ENCODE peak calls at places on chromosomes 5 and 9, in nine cellular contexts. One of them, this sample, is unnamed.

GRCh38 chr5:463952-464351 is 21.0 kb downstream of the EXOC3 start:
- DNase-seq in bronchial epithelial cell: no peak
- DNase-seq in AG04449: no peak
- DNase-seq in tibial artery: no peak
- DNase-seq in lung: no peak
- DNase-seq in AG04450: no peak
- DNase-seq in HFF-Myc: no peak
- DNase-seq in fibroblast of mammary gland: no peak
- DNase-seq in BE2C: no peak
- DNase-seq in this sample: peak; percentile 26

GRCh38 chr5:116009806-116010205 is 22.5 kb upstream of the ARL14EPL start:
- DNase-seq in AG04449: no peak
- DNase-seq in BE2C: no peak
- DNase-seq in HFF-Myc: no peak
- DNase-seq in tibial artery: no peak
- DNase-seq in fibroblast of mammary gland: no peak
- DNase-seq in lung: no peak
- DNase-seq in bronchial epithelial cell: no peak
- DNase-seq in AG04450: no peak
- DNase-seq in this sample: no peak

GRCh38 chr5:98825582-98826375 is 52.3 kb downstream of the RGMB start:
- DNase-seq in HFF-Myc: no peak
- DNase-seq in AG04449: no peak
- DNase-seq in fibroblast of mammary gland: no peak
- DNase-seq in BE2C: no peak
- DNase-seq in AG04450: no peak
- DNase-seq in lung: no peak
- DNase-seq in bronchial epithelial cell: no peak
- DNase-seq in tibial artery: no peak
- DNase-seq in this sample: no peak

GRCh38 chr9:124403246-124403645 is 12.0 kb downstream of the PSMB7 start:
- DNase-seq in AG04449: no peak
- DNase-seq in lung: no peak
- DNase-seq in fibroblast of mammary gland: no peak
- DNase-seq in HFF-Myc: no peak
- DNase-seq in BE2C: no peak
- DNase-seq in tibial artery: no peak
- DNase-seq in AG04450: no peak
- DNase-seq in bronchial epithelial cell: no peak
- DNase-seq in this sample: no peak

GRCh38 chr9:81801190-81801589 is 111.8 kb upstream of the TLE1 start:
- DNase-seq in BE2C: no peak
- DNase-seq in AG04449: peak; percentile 29
- DNase-seq in HFF-Myc: no peak
- DNase-seq in AG04450: no peak
- DNase-seq in lung: no peak
- DNase-seq in fibroblast of mammary gland: peak; percentile 38
- DNase-seq in tibial artery: no peak
- DNase-seq in bronchial epithelial cell: peak; percentile 43
- DNase-seq in this sample: no peak

GRCh38 chr9:125337282-125337681 is 75.7 kb downstream of the GAPVD1 start:
- DNase-seq in BE2C: no peak
- DNase-seq in AG04450: no peak
- DNase-seq in HFF-Myc: no peak
- DNase-seq in lung: no peak
- DNase-seq in AG04449: no peak
- DNase-seq in fibroblast of mammary gland: no peak
- DNase-seq in bronchial epithelial cell: no peak
- DNase-seq in tibial artery: no peak
- DNase-seq in this sample: no peak

GRCh38 chr5:4572297-4572696 is 567.8 kb upstream of the ADAMTS16 start:
- DNase-seq in tibial artery: no peak
- DNase-seq in bronchial epithelial cell: peak; percentile 25
- DNase-seq in lung: no peak
- DNase-seq in HFF-Myc: no peak
- DNase-seq in AG04450: no peak
- DNase-seq in AG04449: no peak
- DNase-seq in fibroblast of mammary gland: no peak
- DNase-seq in BE2C: no peak
- DNase-seq in this sample: no peak

GRCh38 chr5:96870094-96871021 is 5.9 kb upstream of the ERAP2 start:
- DNase-seq in BE2C: no peak
- DNase-seq in tibial artery: no peak
- DNase-seq in AG04449: no peak
- DNase-seq in fibroblast of mammary gland: peak; percentile 39
- DNase-seq in bronchial epithelial cell: peak; percentile 65
- DNase-seq in lung: no peak
- DNase-seq in HFF-Myc: no peak
- DNase-seq in AG04450: no peak
- DNase-seq in this sample: peak; percentile 78

GRCh38 chr9:126586236-126586635 is 27.5 kb upstream of the LMX1B start:
- DNase-seq in bronchial epithelial cell: no peak
- DNase-seq in HFF-Myc: no peak
- DNase-seq in AG04450: no peak
- DNase-seq in AG04449: no peak
- DNase-seq in lung: no peak
- DNase-seq in tibial artery: no peak
- DNase-seq in fibroblast of mammary gland: no peak
- DNase-seq in BE2C: no peak
- DNase-seq in this sample: no peak

GRCh38 chr5:24141046-24141445 is 503.7 kb downstream of the CDH10 start:
- DNase-seq in lung: no peak
- DNase-seq in fibroblast of mammary gland: peak; percentile 32
- DNase-seq in AG04450: no peak
- DNase-seq in AG04449: no peak
- DNase-seq in bronchial epithelial cell: no peak
- DNase-seq in HFF-Myc: no peak
- DNase-seq in BE2C: no peak
- DNase-seq in tibial artery: no peak
- DNase-seq in this sample: no peak

GRCh38 chr9:135589596-135590485 is 28.3 kb downstream of the PAEP start:
- DNase-seq in fibroblast of mammary gland: no peak
- DNase-seq in lung: no peak
- DNase-seq in HFF-Myc: no peak
- DNase-seq in BE2C: no peak
- DNase-seq in AG04450: no peak
- DNase-seq in AG04449: no peak
- DNase-seq in bronchial epithelial cell: no peak
- DNase-seq in tibial artery: peak; percentile 38
- DNase-seq in this sample: no peak

GRCh38 chr5:61401726-61402125 is 69.7 kb downstream of the ZSWIM6 start:
- DNase-seq in bronchial epithelial cell: peak; percentile 58
- DNase-seq in tibial artery: no peak
- DNase-seq in AG04449: peak; percentile 31
- DNase-seq in lung: no peak
- DNase-seq in AG04450: no peak
- DNase-seq in fibroblast of mammary gland: peak; percentile 60
- DNase-seq in HFF-Myc: no peak
- DNase-seq in BE2C: no peak
- DNase-seq in this sample: no peak

DNA sequence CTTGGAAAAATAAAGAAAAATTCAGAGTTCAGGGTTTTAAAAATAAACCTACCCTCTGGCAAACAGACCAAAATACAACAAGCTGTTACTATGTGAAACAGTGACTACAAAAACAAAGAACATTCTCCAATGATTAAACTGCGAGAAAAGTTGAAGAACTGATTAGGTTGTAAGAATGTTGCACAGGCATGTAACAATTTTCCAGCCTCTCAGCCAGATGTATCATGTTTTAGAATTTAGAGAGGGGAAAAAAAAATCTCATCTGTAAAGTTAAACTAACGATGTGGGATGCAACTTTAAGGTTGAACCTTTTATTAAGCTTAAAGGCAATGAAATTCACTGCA is 96.8 kb downstream of the MEF2C start:
- DNase-seq in fibroblast of mammary gland: peak; percentile 64
- DNase-seq in AG04450: no peak
- DNase-seq in lung: no peak
- DNase-seq in AG04449: no peak
- DNase-seq in tibial artery: no peak
- DNase-seq in HFF-Myc: no peak
- DNase-seq in BE2C: no peak
- DNase-seq in bronchial epithelial cell: peak; percentile 58
- DNase-seq in this sample: no peak
- H3K4me3 ChIP-seq in fibroblast of mammary gland: no peak overlapping the region
- H3K4me3 ChIP-seq in AG04450: peak overlapping the region; percentile 1
- H3K4me3 ChIP-seq in lung: no peak overlapping the region
- H3K4me3 ChIP-seq in AG04449: peak overlapping the region; percentile 38
- H3K4me3 ChIP-seq in tibial artery: peak overlapping the region; percentile 6
- H3K4me3 ChIP-seq in HFF-Myc: no peak overlapping the region
- H3K4me3 ChIP-seq in BE2C: no peak overlapping the region
- H3K4me3 ChIP-seq in bronchial epithelial cell: no peak overlapping the region
- H3K4me3 ChIP-seq in this sample: peak overlapping the region; percentile 25

GRCh38 chr9:26748449-26749058 is 144.0 kb downstream of the CAAP1 start:
- DNase-seq in fibroblast of mammary gland: no peak
- DNase-seq in bronchial epithelial cell: no peak
- DNase-seq in BE2C: peak; percentile 19
- DNase-seq in AG04450: no peak
- DNase-seq in tibial artery: no peak
- DNase-seq in lung: no peak
- DNase-seq in AG04449: no peak
- DNase-seq in HFF-Myc: no peak
- DNase-seq in this sample: no peak
- TF ChIP-seq CTCF in fibroblast of mammary gland: no peak
- TF ChIP-seq CTCF in bronchial epithelial cell: no peak
- TF ChIP-seq CTCF in BE2C: peak; percentile 34
- TF ChIP-seq CTCF in AG04450: no peak
- TF ChIP-seq CTCF in tibial artery: no peak
- TF ChIP-seq CTCF in lung: no peak
- TF ChIP-seq CTCF in AG04449: no peak
- TF ChIP-seq CTCF in HFF-Myc: peak; percentile 10
- TF ChIP-seq CTCF in this sample: no peak

DNA sequence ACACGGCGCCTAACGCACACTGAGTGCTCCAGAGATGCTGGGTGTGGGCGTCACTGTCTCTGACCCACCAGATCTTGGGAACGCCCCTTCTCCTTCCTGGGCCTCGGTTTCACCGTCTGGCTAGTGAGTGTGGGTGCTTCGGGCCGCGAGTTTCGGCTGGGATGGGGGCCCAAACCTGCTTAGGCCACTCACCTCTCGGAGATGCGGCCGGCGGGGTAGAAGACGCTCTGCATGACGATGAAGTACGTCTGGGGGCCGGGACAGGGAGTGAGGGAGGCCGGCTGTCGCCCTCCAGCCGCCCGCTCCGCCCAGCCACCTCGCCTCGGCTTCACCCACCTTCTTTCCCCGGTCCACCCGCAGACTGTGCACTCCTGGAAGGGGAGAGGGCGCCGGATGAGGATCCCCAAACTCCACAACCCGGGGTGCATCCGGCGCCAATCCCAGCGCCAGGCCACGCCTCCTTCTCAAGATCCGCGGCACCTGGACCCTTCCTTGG is 3.6 kb downstream of the PIP5KL1 start:
- DNase-seq in fibroblast of mammary gland: no peak
- DNase-seq in AG04450: no peak
- DNase-seq in AG04449: no peak
- DNase-seq in BE2C: no peak
- DNase-seq in lung: no peak
- DNase-seq in bronchial epithelial cell: no peak
- DNase-seq in tibial artery: no peak
- DNase-seq in HFF-Myc: no peak
- DNase-seq in this sample: no peak
- H3K4me3 ChIP-seq in fibroblast of mammary gland: peak overlapping the region; percentile 3
- H3K4me3 ChIP-seq in AG04450: peak overlapping the region; percentile 29
- H3K4me3 ChIP-seq in AG04449: peak overlapping the region; percentile 32
- H3K4me3 ChIP-seq in BE2C: no peak overlapping the region
- H3K4me3 ChIP-seq in lung: peak overlapping the region; percentile 9
- H3K4me3 ChIP-seq in bronchial epithelial cell: peak overlapping the region; percentile 70
- H3K4me3 ChIP-seq in tibial artery: no peak overlapping the region
- H3K4me3 ChIP-seq in HFF-Myc: peak overlapping the region; percentile 19
- H3K4me3 ChIP-seq in this sample: peak overlapping the region; percentile 30

GRCh38 chr5:31007672-31008071 is 185.8 kb upstream of the CDH6 start:
- DNase-seq in fibroblast of mammary gland: no peak
- DNase-seq in tibial artery: no peak
- DNase-seq in HFF-Myc: no peak
- DNase-seq in lung: no peak
- DNase-seq in bronchial epithelial cell: no peak
- DNase-seq in AG04450: no peak
- DNase-seq in BE2C: peak; percentile 24
- DNase-seq in AG04449: no peak
- DNase-seq in this sample: no peak
- TF ChIP-seq CTCF in fibroblast of mammary gland: no peak
- TF ChIP-seq CTCF in tibial artery: no peak
- TF ChIP-seq CTCF in HFF-Myc: no peak
- TF ChIP-seq CTCF in lung: no peak
- TF ChIP-seq CTCF in bronchial epithelial cell: peak; percentile 4
- TF ChIP-seq CTCF in AG04450: no peak
- TF ChIP-seq CTCF in BE2C: peak; percentile 9
- TF ChIP-seq CTCF in AG04449: no peak
- TF ChIP-seq CTCF in this sample: no peak